ENCODE peak calls at places on chromosome 3, in four cellular contexts. E is heart left ventricle, C is upper lobe of left lung, B is stomach. P is an unnamed sample.

GRCh38 chr3:135514064-135514455 is 451.5 kb upstream of the PPP2R3A start:
- DNase-seq in E (no peak), C (no peak), B (no peak), P (no peak)

GRCh38 chr3:156448300-156448699 is 106.6 kb downstream of the SSR3 start:
- DNase-seq in E (no peak), C (no peak), B (no peak), P (no peak)

GRCh38 chr3:149586871-149587270 is 71.0 kb downstream of the WWTR1 start:
- DNase-seq in E (no peak), C (no peak), B (no peak), P (peak)

GRCh38 chr3:69254351-69254750 is 131.5 kb downstream of the FRMD4B start:
- DNase-seq in E (no peak), C (no peak), B (no peak), P (no peak)

GRCh38 chr3:123489400-123490004 is 40.6 kb upstream of the ADCY5 start:
- DNase-seq in E (peak), C (no peak), B (peak), P (peak)

GRCh38 chr3:127458698-127459097 is 131.8 kb downstream of the TPRA1 start:
- DNase-seq in E (no peak), C (no peak), B (no peak), P (no peak)

GRCh38 chr3:55880357-55880756 is 393.3 kb upstream of the WNT5A start:
- DNase-seq in E (no peak), C (no peak), B (no peak), P (peak)

GRCh38 chr3:129624347-129625070 is 18.0 kb upstream of the PLXND1 start:
- DNase-seq in E (peak), C (no peak), B (no peak), P (no peak)

GRCh38 chr3:70249509-70250160 is 62.8 kb downstream of the MDFIC2 start:
- DNase-seq in E (peak), C (no peak), B (no peak), P (no peak)

GRCh38 chr3:129974451-129975331 is at the start of gene TRH:
- DNase-seq in E (no peak), C (peak), B (no peak), P (no peak)

GRCh38 chr3:183538475-183538874 is 17.0 kb downstream of the KLHL6 start:
- DNase-seq in E (no peak), C (no peak), B (no peak), P (no peak)

GRCh38 chr3:177833392-177833791 is 636.1 kb upstream of the TBL1XR1 start:
- DNase-seq in E (no peak), C (no peak), B (no peak), P (no peak)

GRCh38 chr3:72163809-72164634 is 379.1 kb upstream of the PROK2 start:
- DNase-seq in E (no peak), C (no peak), B (no peak), P (no peak)

GRCh38 chr3:161649900-161650484 is 153.4 kb downstream of the OTOL1 start:
- DNase-seq in E (no peak), C (no peak), B (no peak), P (no peak)

GRCh38 chr3:79521221-79521848 is 246.5 kb downstream of the ROBO1 start:
- DNase-seq in E (no peak), C (no peak), B (no peak), P (no peak)

GRCh38 chr3:157531301-157531660 is 28.1 kb upstream of the VEPH1 start:
- DNase-seq in E (no peak), C (no peak), B (no peak), P (peak)

GRCh38 chr3:194401346-194401745 is 2.3 kb upstream of the GP5 start:
- DNase-seq in E (no peak), C (no peak), B (no peak), P (no peak)

GRCh38 chr3:15102256-15102655 is 3.3 kb upstream of the RBSN start:
- DNase-seq in E (peak), C (peak), B (peak), P (no peak)

GRCh38 chr3:191244242-191244867 is 45.3 kb downstream of the OSTN start:
- DNase-seq in E (no peak), C (no peak), B (no peak), P (no peak)

GRCh38 chr3:17055374-17056276 is 170.9 kb downstream of the PLCL2 start:
- DNase-seq in E (no peak), C (no peak), B (no peak), P (no peak)

GRCh38 chr3:128395500-128396125 is 71.1 kb downstream of the DNAJB8 start:
- DNase-seq in E (peak), C (no peak), B (no peak), P (no peak)

GRCh38 chr3:7728566-7729519 is 772.8 kb upstream of the LMCD1 start:
- DNase-seq in E (no peak), C (no peak), B (no peak), P (no peak)

GRCh38 chr3:175287361-175287963 is 428.3 kb downstream of the NAALADL2 start:
- DNase-seq in E (no peak), C (no peak), B (no peak), P (no peak)

GRCh38 chr3:112042842-112043280 is 8.3 kb downstream of the TMPRSS7 start:
- DNase-seq in E (no peak), C (no peak), B (no peak), P (no peak)

GRCh38 chr3:141434255-141434654 is 52.6 kb upstream of the RASA2 start:
- DNase-seq in E (no peak), C (no peak), B (no peak), P (no peak)
- TF ChIP-seq CTCF in E (no peak), C (no peak), B (no peak), P (no peak)

DNA sequence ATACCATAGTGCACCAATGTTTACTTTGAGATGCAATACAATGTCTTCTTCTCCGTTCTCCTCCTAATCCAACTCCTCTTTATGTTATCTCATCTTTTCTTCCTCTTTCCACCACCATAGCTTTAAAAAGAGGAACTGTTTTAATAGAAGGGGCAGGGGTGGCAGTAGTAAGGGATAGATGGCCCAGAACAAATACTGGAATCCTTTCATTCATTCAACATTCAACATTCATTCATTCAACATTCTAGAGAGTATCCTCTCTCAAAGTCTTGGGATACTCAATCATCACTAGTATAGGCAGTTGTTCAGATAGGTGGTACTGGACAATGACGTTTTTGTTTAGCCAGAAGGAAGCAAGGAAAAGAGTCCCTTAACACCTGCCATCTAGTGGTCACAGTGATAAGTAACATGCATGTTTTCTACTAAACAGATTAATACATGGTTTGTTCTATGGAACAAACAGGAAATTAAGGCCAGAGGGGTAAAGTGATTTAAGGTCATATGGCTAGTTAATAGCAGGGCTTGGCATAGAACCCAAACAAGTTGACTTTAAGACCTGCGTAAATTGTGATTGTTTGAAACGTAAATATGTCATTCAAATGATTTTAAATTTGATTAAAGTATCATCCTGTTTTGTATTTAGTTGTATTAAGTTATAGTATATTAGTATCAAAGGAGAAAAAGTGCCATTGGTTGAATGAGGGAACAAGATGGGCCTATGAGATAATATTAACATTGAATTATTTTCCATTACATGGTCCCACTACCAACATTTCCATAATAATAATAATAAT is 26.9 kb upstream of the EHHADH start:
- DNase-seq in E (no peak), C (no peak), B (no peak), P (peak)
- TF ChIP-seq CTCF in E (peak), C (peak), B (peak), P (peak)

GRCh38 chr3:180085122-180085710 is 48.5 kb upstream of the PEX5L start:
- DNase-seq in E (no peak), C (no peak), B (no peak), P (no peak)
- TF ChIP-seq CTCF in E (no peak), C (no peak), B (no peak), P (no peak)

GRCh38 chr3:151576524-151576923 is 115.7 kb upstream of the IGSF10 start:
- DNase-seq in E (no peak), C (no peak), B (no peak), P (no peak)
- TF ChIP-seq CTCF in E (no peak), C (no peak), B (no peak), P (no peak)

GRCh38 chr3:99928758-99929408 is 111.2 kb downstream of the CMSS1 start:
- DNase-seq in E (no peak), C (no peak), B (no peak), P (no peak)
- TF ChIP-seq CTCF in E (no peak), C (no peak), B (no peak), P (no peak)

DNA sequence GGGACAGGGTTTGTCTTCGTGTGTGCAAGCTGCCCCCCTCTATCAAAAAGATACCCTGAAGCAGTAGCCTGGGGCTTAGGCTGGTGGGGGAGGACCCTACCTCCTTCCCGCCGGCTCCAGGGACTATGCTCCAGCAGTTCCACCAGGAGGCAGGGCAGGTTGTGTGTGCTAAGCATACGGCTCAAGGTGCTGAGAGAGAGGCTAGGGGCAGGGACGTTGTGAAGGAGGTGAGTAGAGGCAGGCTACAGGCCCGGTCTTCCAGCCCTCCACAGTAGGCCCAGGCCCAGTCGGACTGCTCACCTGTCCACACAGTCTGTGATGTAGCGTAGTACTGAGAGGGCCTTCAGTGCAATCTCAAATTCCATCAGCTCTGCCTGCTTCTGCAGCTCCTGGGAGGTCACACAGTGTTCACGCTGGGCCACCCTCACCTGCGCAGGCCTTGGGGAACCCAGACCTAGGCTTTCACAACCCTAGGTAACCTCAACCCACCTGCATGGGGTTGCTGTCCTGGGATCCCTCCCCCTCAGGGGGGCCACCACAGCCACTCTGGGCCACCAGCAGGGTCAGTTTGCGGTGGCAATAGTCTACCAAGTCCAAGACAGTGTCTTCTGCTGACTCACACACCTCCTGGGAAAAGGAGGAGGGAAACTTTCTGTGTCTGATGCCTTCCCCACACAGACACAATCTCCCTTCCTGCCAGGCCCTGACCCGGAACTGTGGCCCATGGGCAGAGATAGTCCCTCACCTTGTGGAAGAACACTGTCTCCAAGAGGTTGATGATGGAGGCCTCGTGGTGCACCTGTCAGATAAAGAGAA is 2.4 kb upstream of the RASSF1 start:
- DNase-seq in E (no peak), C (peak), B (no peak), P (no peak)
- TF ChIP-seq CTCF in E (no peak), C (no peak), B (no peak), P (peak)

GRCh38 chr3:109548192-109548938 is 211.0 kb upstream of the DPPA4 start:
- DNase-seq in E (no peak), C (no peak), B (no peak), P (peak)
- TF ChIP-seq CTCF in E (no peak), C (no peak), B (no peak), P (no peak)

DNA sequence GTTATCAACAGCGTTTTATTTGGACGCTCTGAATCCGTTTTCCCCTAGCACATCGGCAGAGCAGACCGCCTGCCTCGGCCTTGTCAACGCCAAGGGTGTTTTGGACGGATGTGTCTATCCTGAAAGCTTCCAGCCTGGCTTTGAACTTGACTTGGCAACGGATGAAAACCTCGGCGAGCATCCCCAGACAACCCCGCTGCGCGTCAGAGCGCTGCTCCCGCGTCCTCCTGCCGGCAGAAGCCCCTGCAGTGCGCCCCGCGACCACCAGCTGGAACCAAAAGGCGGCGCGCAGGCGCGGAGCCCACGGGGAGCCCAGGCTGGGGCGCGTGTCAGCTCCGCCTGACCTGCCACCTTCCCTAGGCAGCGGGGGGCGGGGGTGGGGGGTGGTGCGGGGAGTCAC is 26.2 kb upstream of the ARL8B start:
- DNase-seq in E (peak), C (peak), B (no peak), P (no peak)
- TF ChIP-seq CTCF in E (no peak), C (no peak), B (no peak), P (no peak)

P was measured in foreskin keratinocyte.